ENCODE peak calls at places on chromosomes 4 and X, in six cellular contexts. A, T, N, H, R and Z are unnamed samples. For H3K36me3, the result is how much of the 10 kb centered on the place peaks cover.

GRCh38 chrX:4322916-4323315 is 609.5 kb upstream of the PRKX start:
- DNase-seq in T (no peak), A (no peak), H (no peak), R (no peak), N (no peak), Z (no peak)

GRCh38 chr4:163164591-163164990 is 2.1 kb downstream of the NAF1 start:
- DNase-seq in H (no peak), N (no peak), T (no peak), A (no peak), R (no peak), Z (no peak)

GRCh38 chr4:65508169-65508568 is 162.1 kb downstream of the EPHA5 start:
- DNase-seq in T (peak), A (no peak), N (no peak), R (no peak), H (no peak), Z (no peak)

GRCh38 chrX:150408561-150408960 is 45.4 kb downstream of the MAMLD1 start:
- DNase-seq in N (no peak), T (no peak), R (no peak), H (no peak), A (no peak), Z (no peak)

GRCh38 chrX:48573690-48574269 is 504 bp upstream of the RBM3 start:
- DNase-seq in H (no peak), A (no peak), R (peak), N (no peak), T (no peak), Z (no peak)

GRCh38 chr4:68498413-68499007 is 51.2 kb downstream of the TMPRSS11E start:
- DNase-seq in T (peak), R (peak), A (peak), H (peak), N (peak), Z (peak)

GRCh38 chr4:171629737-171630136 is 183.5 kb upstream of the GALNTL6 start:
- DNase-seq in T (no peak), A (no peak), H (peak), R (no peak), N (no peak), Z (no peak)

GRCh38 chr4:108852691-108853090 is 89.8 kb upstream of the ETNPPL start:
- DNase-seq in N (no peak), T (no peak), A (no peak), R (no peak), H (no peak), Z (no peak)

GRCh38 chr4:188372051-188372450 is 232.8 kb downstream of the TRIML1 start:
- DNase-seq in N (no peak), H (no peak), A (no peak), R (no peak), T (no peak), Z (no peak)

GRCh38 chrX:103254171-103254824 is 657 bp downstream of the TCEAL8 start:
- DNase-seq in N (peak), H (peak), T (peak), R (peak), A (peak), Z (peak)

GRCh38 chr4:21753084-21753760 is 195.3 kb downstream of the KCNIP4 start:
- DNase-seq in H (no peak), T (no peak), R (peak), N (no peak), A (no peak), Z (no peak)

GRCh38 chr4:82388405-82388804 is 14.6 kb upstream of the HNRNPD start:
- DNase-seq in T (no peak), A (no peak), R (no peak), H (no peak), N (peak), Z (no peak)

GRCh38 chrX:156004256-156004655 is 6.8 kb downstream of the IL9R start:
- DNase-seq in R (no peak), N (no peak), T (no peak), A (no peak), H (no peak), Z (no peak)

GRCh38 chr4:167239627-167240026 is 5.3 kb upstream of the SPOCK3 start:
- DNase-seq in A (no peak), N (no peak), T (no peak), H (no peak), R (no peak), Z (no peak)

DNA sequence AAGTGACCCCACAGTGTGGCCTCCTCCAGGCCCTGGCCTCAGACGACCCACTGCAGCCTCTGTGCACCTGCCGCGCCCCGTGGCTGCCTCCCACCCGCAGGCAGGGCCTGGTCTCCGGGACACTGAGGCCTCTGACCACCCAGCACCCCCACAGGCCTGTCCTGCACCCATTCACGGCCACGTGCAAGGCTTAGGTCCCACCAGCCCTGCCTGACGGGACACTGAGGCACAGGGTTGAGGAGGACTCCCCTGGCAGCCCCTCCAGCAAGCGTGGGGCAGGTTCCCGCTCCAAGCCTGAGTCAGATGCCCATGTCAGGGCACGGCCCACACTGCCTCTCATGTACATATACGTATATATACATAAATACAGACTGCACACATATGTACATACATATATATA is 23.5 kb downstream of the NELFA start:
- DNase-seq in H (no peak), A (no peak), T (no peak), R (no peak), N (no peak), Z (no peak)
- H3K36me3 ChIP-seq in H (under half), A (half or more), T (under half), R (under half), N (half or more), Z (under half)

DNA sequence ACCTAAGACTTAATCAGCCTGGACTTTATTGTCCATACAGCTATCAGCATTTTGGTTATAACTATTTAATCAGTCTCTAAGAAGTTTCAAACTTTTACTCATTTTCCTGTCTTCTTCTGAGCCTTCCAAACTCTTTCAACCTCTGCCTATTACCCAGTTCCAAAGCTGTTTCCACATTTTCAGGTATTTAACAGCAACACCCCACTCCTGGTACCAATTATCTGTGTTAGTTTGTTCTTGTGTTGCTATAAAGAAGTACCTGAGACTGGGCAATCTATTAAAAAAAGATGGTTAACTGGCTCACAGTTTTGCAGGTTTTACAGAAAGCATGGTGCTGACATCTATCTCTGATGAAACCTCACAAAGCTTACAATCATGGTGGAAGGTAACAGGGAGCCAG is 195.6 kb downstream of the NPNT start:
- DNase-seq in T (no peak), N (no peak), H (no peak), R (no peak), A (no peak), Z (no peak)
- H3K36me3 ChIP-seq in T (under half), N (under half), H (under half), R (under half), A (under half), Z (under half)

GRCh38 chr4:168241953-168242352 is 76.6 kb downstream of the DDX60 start:
- DNase-seq in A (no peak), N (no peak), R (no peak), H (no peak), T (no peak), Z (no peak)
- H3K36me3 ChIP-seq in A (half or more), N (under half), R (under half), H (under half), T (under half), Z (under half)

GRCh38 chrX:131739823-131740222 is 195.9 kb downstream of the OR13H1 start:
- DNase-seq in A (no peak), R (no peak), H (no peak), T (no peak), N (no peak), Z (no peak)

GRCh38 chrX:131734621-131735020 is 190.7 kb downstream of the OR13H1 start:
- DNase-seq in R (no peak), A (peak), T (no peak), N (no peak), H (no peak), Z (no peak)

GRCh38 chrX:131729295-131729694 is 185.4 kb downstream of the OR13H1 start:
- DNase-seq in T (no peak), A (peak), R (peak), N (no peak), H (no peak), Z (no peak)

GRCh38 chrX:131735127-131735526 is 191.3 kb downstream of the OR13H1 start:
- DNase-seq in N (no peak), T (no peak), H (no peak), R (no peak), A (no peak), Z (no peak)
- H3K36me3 ChIP-seq in N (under half), T (under half), H (under half), R (under half), A (under half), Z (under half)

DNA sequence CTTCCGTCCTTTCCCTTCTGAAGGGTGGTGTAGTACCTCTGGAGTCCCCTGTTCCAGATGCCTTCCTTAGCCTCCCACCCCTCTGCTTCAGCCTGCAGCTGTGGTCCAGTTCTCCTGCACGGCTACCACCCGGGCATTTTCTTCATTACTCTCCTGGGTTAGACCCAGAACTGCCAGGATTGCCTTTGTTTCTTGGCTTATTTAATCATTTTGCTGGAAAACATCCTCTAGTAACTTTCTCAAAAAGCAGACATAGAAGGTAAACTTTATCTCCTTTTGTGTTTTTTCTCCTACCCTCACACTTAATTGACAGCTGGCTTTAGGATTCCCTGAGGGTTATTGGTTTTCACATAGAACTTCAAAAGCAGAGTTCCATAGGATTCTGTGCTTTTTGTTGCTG is 20.2 kb downstream of the ANAPC4 start:
- DNase-seq in H (no peak), R (no peak), N (no peak), T (no peak), A (no peak), Z (no peak)
- H3K36me3 ChIP-seq in H (under half), R (half or more), N (half or more), T (under half), A (half or more), Z (under half)

GRCh38 chr4:38930696-38931095 is 63.1 kb downstream of the FAM114A1 start:
- DNase-seq in H (no peak), N (no peak), R (peak), T (no peak), A (no peak), Z (no peak)

GRCh38 chr4:38930199-38930598 is 62.6 kb downstream of the FAM114A1 start:
- DNase-seq in H (no peak), T (no peak), A (no peak), N (no peak), R (peak), Z (no peak)

GRCh38 chr4:38931125-38931524 is 63.5 kb downstream of the FAM114A1 start:
- DNase-seq in N (no peak), A (no peak), H (no peak), R (no peak), T (no peak), Z (no peak)

GRCh38 chr4:38926917-38927316 is 59.3 kb downstream of the FAM114A1 start:
- DNase-seq in R (no peak), T (no peak), H (no peak), A (no peak), N (no peak), Z (no peak)

DNA sequence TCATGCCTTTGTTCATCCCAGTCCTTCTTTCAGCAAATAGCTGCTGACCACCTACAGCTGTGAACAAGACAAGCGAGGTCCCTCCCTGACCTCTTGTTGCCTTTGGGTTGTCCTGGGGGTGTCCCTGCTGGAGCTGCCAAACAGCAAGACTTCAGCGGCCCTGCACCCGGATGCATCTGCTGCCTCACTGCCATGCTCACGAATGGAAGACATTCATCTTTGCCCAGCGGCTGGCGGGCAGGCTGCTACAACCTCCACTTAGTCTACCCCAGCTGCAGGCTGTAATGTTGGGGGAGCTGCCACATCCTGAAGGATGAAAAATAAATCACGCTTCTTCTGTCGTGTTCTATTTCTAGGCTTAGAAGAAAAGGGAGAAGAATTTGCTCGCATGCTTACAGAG is 61.3 kb downstream of the FAM114A1 start:
- DNase-seq in A (no peak), T (no peak), H (no peak), N (no peak), R (no peak), Z (no peak)
- H3K36me3 ChIP-seq in A (under half), T (under half), H (under half), N (under half), R (half or more), Z (under half)

GRCh38 chr4:186659936-186660335 is 63.7 kb downstream of the FAT1 start:
- DNase-seq in A (no peak), T (no peak), R (no peak), H (no peak), N (no peak), Z (no peak)

GRCh38 chr4:186653973-186654372 is 69.7 kb downstream of the FAT1 start:
- DNase-seq in T (no peak), H (no peak), N (no peak), R (no peak), A (no peak), Z (no peak)

GRCh38 chr4:186660403-186660802 is 63.3 kb downstream of the FAT1 start:
- DNase-seq in R (no peak), T (no peak), A (no peak), H (no peak), N (no peak), Z (no peak)

GRCh38 chr4:186658657-186659056 is 65.0 kb downstream of the FAT1 start:
- DNase-seq in R (no peak), N (no peak), A (no peak), T (no peak), H (no peak), Z (no peak)

GRCh38 chr4:186657766-186658165 is 65.9 kb downstream of the FAT1 start:
- DNase-seq in A (no peak), T (peak), H (no peak), N (no peak), R (no peak), Z (no peak)
- H3K36me3 ChIP-seq in A (under half), T (half or more), H (under half), N (under half), R (under half), Z (under half)

GRCh38 chr4:176376032-176376614 is 56.4 kb downstream of the SPCS3 start:
- DNase-seq in N (peak), A (no peak), H (no peak), R (peak), T (peak), Z (no peak)
- H3K36me3 ChIP-seq in N (under half), A (under half), H (under half), R (under half), T (under half), Z (under half)

DNA sequence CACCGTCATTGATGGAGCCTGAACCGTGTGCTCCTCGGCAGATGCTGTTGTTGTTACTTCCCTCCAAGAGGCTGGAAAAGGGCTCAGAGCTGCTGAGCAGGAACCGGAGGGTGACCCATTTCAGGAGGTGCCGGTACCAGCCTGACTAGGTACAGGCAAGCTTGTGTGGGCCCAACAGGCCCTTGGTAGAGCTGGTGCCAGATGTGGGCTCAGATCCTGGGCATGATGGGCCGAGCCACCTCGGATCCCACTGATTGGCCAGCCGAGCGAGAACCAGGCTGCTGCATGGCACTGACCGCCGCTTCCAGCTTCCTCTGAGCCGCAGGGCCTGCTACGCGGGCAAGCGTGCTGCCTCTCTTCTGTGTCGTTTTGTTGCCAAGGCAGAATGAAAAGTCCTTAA is 33.7 kb downstream of the NOP14 start:
- DNase-seq in R (no peak), A (no peak), T (no peak), H (no peak), N (no peak), Z (no peak)
- H3K36me3 ChIP-seq in R (under half), A (half or more), T (under half), H (under half), N (under half), Z (under half)

DNA sequence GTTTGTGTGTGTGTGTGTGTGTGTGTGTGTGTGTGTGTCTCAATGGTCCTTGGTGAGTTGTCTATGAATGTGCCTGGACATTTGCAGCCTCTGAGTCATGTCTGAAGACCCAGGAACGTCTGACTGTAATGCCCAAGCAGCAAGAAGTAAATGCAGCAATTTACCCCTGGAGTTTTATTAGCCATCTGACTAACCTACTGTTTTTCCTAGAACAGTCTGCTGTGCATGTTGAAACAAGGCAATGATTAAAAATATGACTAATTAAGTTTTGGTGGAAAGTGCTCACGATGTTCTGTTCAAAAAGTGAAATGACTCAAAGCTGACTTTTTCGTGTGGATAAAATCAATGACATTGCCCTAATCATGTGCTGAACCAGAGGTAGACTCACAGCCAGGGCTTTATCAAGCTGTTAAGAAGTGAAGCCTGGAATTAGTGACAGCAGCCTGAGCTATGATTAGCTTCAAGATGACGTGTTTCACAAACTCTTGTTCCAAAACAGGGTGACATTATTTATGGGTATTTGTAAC is 201.6 kb downstream of the CPE start:
- DNase-seq in A (no peak), T (peak), H (no peak), N (no peak), R (no peak), Z (no peak)
- H3K36me3 ChIP-seq in A (under half), T (under half), H (under half), N (under half), R (under half), Z (under half)